ENCODE peak calls at places on chromosomes 4 and X, in nine cellular contexts. One of them, this sample, is unnamed.

GRCh38 chr4:102036619-102037376 is 246.3 kb downstream of the BANK1 start:
- DNase-seq in NCI-H510A: peak; percentile 42
- DNase-seq in AML-193: no peak
- DNase-seq in NCI-H1092: peak; percentile 20
- DNase-seq in amniotic stem cell: peak; percentile 46
- DNase-seq in HuH-7.5: no peak
- DNase-seq in occipital lobe: no peak
- DNase-seq in CD8-positive, alpha-beta memory T cell: no peak
- DNase-seq in WTC11: no peak
- DNase-seq in this sample: no peak

GRCh38 chrX:83759872-83760271 is 101.1 kb upstream of the CYLC1 start:
- DNase-seq in CD8-positive, alpha-beta memory T cell: no peak
- DNase-seq in HuH-7.5: no peak
- DNase-seq in occipital lobe: no peak
- DNase-seq in AML-193: peak; percentile 24
- DNase-seq in NCI-H1092: peak; percentile 32
- DNase-seq in NCI-H510A: no peak
- DNase-seq in amniotic stem cell: no peak
- DNase-seq in WTC11: no peak
- DNase-seq in this sample: no peak

GRCh38 chr4:6763330-6763851 is 19.1 kb upstream of the KIAA0232 start:
- DNase-seq in amniotic stem cell: no peak
- DNase-seq in CD8-positive, alpha-beta memory T cell: no peak
- DNase-seq in HuH-7.5: no peak
- DNase-seq in NCI-H1092: no peak
- DNase-seq in NCI-H510A: no peak
- DNase-seq in occipital lobe: no peak
- DNase-seq in AML-193: no peak
- DNase-seq in WTC11: no peak
- DNase-seq in this sample: no peak

GRCh38 chr4:30536231-30536630 is 183.9 kb upstream of the PCDH7 start:
- DNase-seq in NCI-H510A: no peak
- DNase-seq in NCI-H1092: no peak
- DNase-seq in occipital lobe: no peak
- DNase-seq in CD8-positive, alpha-beta memory T cell: no peak
- DNase-seq in WTC11: no peak
- DNase-seq in AML-193: no peak
- DNase-seq in HuH-7.5: no peak
- DNase-seq in amniotic stem cell: no peak
- DNase-seq in this sample: no peak

GRCh38 chr4:144489831-144490230 is 156.1 kb upstream of the HHIP start:
- DNase-seq in WTC11: no peak
- DNase-seq in NCI-H1092: no peak
- DNase-seq in HuH-7.5: no peak
- DNase-seq in occipital lobe: no peak
- DNase-seq in amniotic stem cell: no peak
- DNase-seq in AML-193: no peak
- DNase-seq in CD8-positive, alpha-beta memory T cell: no peak
- DNase-seq in NCI-H510A: no peak
- DNase-seq in this sample: no peak

GRCh38 chr4:42119916-42120315 is 32.5 kb downstream of the BEND4 start:
- DNase-seq in AML-193: no peak
- DNase-seq in amniotic stem cell: no peak
- DNase-seq in CD8-positive, alpha-beta memory T cell: no peak
- DNase-seq in WTC11: no peak
- DNase-seq in occipital lobe: no peak
- DNase-seq in NCI-H510A: no peak
- DNase-seq in HuH-7.5: no peak
- DNase-seq in NCI-H1092: no peak
- DNase-seq in this sample: no peak

GRCh38 chr4:109233585-109233984 is 68.9 kb downstream of the COL25A1 start:
- DNase-seq in amniotic stem cell: no peak
- DNase-seq in HuH-7.5: no peak
- DNase-seq in NCI-H510A: no peak
- DNase-seq in NCI-H1092: no peak
- DNase-seq in CD8-positive, alpha-beta memory T cell: no peak
- DNase-seq in occipital lobe: no peak
- DNase-seq in AML-193: no peak
- DNase-seq in WTC11: no peak
- DNase-seq in this sample: no peak

GRCh38 chrX:71995122-71995521 is 84.5 kb downstream of the NHSL2 start:
- DNase-seq in AML-193: no peak
- DNase-seq in WTC11: no peak
- DNase-seq in NCI-H510A: no peak
- DNase-seq in NCI-H1092: no peak
- DNase-seq in amniotic stem cell: no peak
- DNase-seq in CD8-positive, alpha-beta memory T cell: no peak
- DNase-seq in occipital lobe: no peak
- DNase-seq in HuH-7.5: no peak
- DNase-seq in this sample: no peak

GRCh38 chrX:30910124-30910860 is 21.2 kb upstream of the TAB3 start:
- DNase-seq in CD8-positive, alpha-beta memory T cell: peak; percentile 15
- DNase-seq in NCI-H510A: no peak
- DNase-seq in HuH-7.5: no peak
- DNase-seq in occipital lobe: no peak
- DNase-seq in AML-193: peak; percentile 6
- DNase-seq in amniotic stem cell: no peak
- DNase-seq in NCI-H1092: no peak
- DNase-seq in WTC11: no peak
- DNase-seq in this sample: no peak

GRCh38 chr4:47852121-47852520 is 14.3 kb upstream of the CORIN start:
- DNase-seq in AML-193: no peak
- DNase-seq in amniotic stem cell: no peak
- DNase-seq in WTC11: no peak
- DNase-seq in NCI-H1092: no peak
- DNase-seq in NCI-H510A: no peak
- DNase-seq in occipital lobe: no peak
- DNase-seq in CD8-positive, alpha-beta memory T cell: no peak
- DNase-seq in HuH-7.5: no peak
- DNase-seq in this sample: no peak

GRCh38 chr4:88827442-88827841 is 129.8 kb upstream of the NAP1L5 start:
- DNase-seq in occipital lobe: no peak
- DNase-seq in AML-193: no peak
- DNase-seq in amniotic stem cell: no peak
- DNase-seq in NCI-H510A: no peak
- DNase-seq in WTC11: no peak
- DNase-seq in HuH-7.5: no peak
- DNase-seq in CD8-positive, alpha-beta memory T cell: no peak
- DNase-seq in NCI-H1092: no peak
- DNase-seq in this sample: no peak

GRCh38 chr4:72489267-72489666 is 79.8 kb downstream of the ADAMTS3 start:
- DNase-seq in NCI-H1092: no peak
- DNase-seq in HuH-7.5: no peak
- DNase-seq in WTC11: no peak
- DNase-seq in NCI-H510A: no peak
- DNase-seq in AML-193: no peak
- DNase-seq in amniotic stem cell: no peak
- DNase-seq in CD8-positive, alpha-beta memory T cell: no peak
- DNase-seq in occipital lobe: no peak
- DNase-seq in this sample: no peak

GRCh38 chrX:48025561-48025960 is 18.8 kb downstream of the SPACA5 start:
- DNase-seq in NCI-H1092: peak; percentile 30
- DNase-seq in NCI-H510A: peak; percentile 11
- DNase-seq in CD8-positive, alpha-beta memory T cell: peak; percentile 45
- DNase-seq in HuH-7.5: no peak
- DNase-seq in AML-193: peak; percentile 33
- DNase-seq in occipital lobe: no peak
- DNase-seq in amniotic stem cell: no peak
- DNase-seq in WTC11: peak; percentile 35
- DNase-seq in this sample: no peak

GRCh38 chr4:53281438-53281837 is 84.4 kb downstream of the SCFD2 start:
- DNase-seq in NCI-H510A: no peak
- DNase-seq in NCI-H1092: no peak
- DNase-seq in HuH-7.5: no peak
- DNase-seq in occipital lobe: no peak
- DNase-seq in AML-193: no peak
- DNase-seq in amniotic stem cell: no peak
- DNase-seq in CD8-positive, alpha-beta memory T cell: no peak
- DNase-seq in WTC11: no peak
- DNase-seq in this sample: no peak

GRCh38 chr4:94961420-94961819 is 203.7 kb downstream of the BMPR1B start:
- DNase-seq in NCI-H510A: no peak
- DNase-seq in HuH-7.5: no peak
- DNase-seq in AML-193: no peak
- DNase-seq in occipital lobe: no peak
- DNase-seq in amniotic stem cell: no peak
- DNase-seq in NCI-H1092: no peak
- DNase-seq in WTC11: no peak
- DNase-seq in CD8-positive, alpha-beta memory T cell: no peak
- DNase-seq in this sample: no peak

GRCh38 chrX:122363112-122363511 is 821.0 kb upstream of the GRIA3 start:
- DNase-seq in NCI-H510A: no peak
- DNase-seq in NCI-H1092: no peak
- DNase-seq in WTC11: peak; percentile 17
- DNase-seq in occipital lobe: no peak
- DNase-seq in HuH-7.5: no peak
- DNase-seq in CD8-positive, alpha-beta memory T cell: no peak
- DNase-seq in amniotic stem cell: no peak
- DNase-seq in AML-193: no peak
- DNase-seq in this sample: no peak

GRCh38 chrX:109732319-109732779 is 708 bp downstream of the ACSL4 start:
- DNase-seq in HuH-7.5: no peak
- DNase-seq in AML-193: peak; percentile 14
- DNase-seq in amniotic stem cell: no peak
- DNase-seq in CD8-positive, alpha-beta memory T cell: peak; percentile 34
- DNase-seq in occipital lobe: no peak
- DNase-seq in NCI-H510A: no peak
- DNase-seq in NCI-H1092: no peak
- DNase-seq in WTC11: no peak
- DNase-seq in this sample: no peak

GRCh38 chr4:16195209-16195608 is 31.1 kb downstream of the TAPT1 start:
- DNase-seq in occipital lobe: no peak
- DNase-seq in amniotic stem cell: no peak
- DNase-seq in CD8-positive, alpha-beta memory T cell: no peak
- DNase-seq in WTC11: no peak
- DNase-seq in AML-193: no peak
- DNase-seq in NCI-H1092: no peak
- DNase-seq in HuH-7.5: no peak
- DNase-seq in NCI-H510A: no peak
- DNase-seq in this sample: no peak

GRCh38 chr4:86055898-86056297 is 304.0 kb downstream of the MAPK10 start:
- DNase-seq in CD8-positive, alpha-beta memory T cell: no peak
- DNase-seq in occipital lobe: no peak
- DNase-seq in AML-193: no peak
- DNase-seq in WTC11: no peak
- DNase-seq in amniotic stem cell: no peak
- DNase-seq in NCI-H510A: no peak
- DNase-seq in NCI-H1092: no peak
- DNase-seq in HuH-7.5: no peak
- DNase-seq in this sample: no peak

GRCh38 chr4:54017308-54017707 is 47.1 kb downstream of the CHIC2 start:
- DNase-seq in occipital lobe: no peak
- DNase-seq in amniotic stem cell: no peak
- DNase-seq in CD8-positive, alpha-beta memory T cell: no peak
- DNase-seq in NCI-H510A: no peak
- DNase-seq in NCI-H1092: no peak
- DNase-seq in HuH-7.5: no peak
- DNase-seq in AML-193: no peak
- DNase-seq in WTC11: no peak
- DNase-seq in this sample: no peak

GRCh38 chr4:683247-683897 is 5.6 kb downstream of the SLC49A3 start:
- DNase-seq in NCI-H510A: no peak
- DNase-seq in HuH-7.5: no peak
- DNase-seq in WTC11: no peak
- DNase-seq in amniotic stem cell: no peak
- DNase-seq in occipital lobe: no peak
- DNase-seq in CD8-positive, alpha-beta memory T cell: no peak
- DNase-seq in NCI-H1092: no peak
- DNase-seq in AML-193: no peak
- DNase-seq in this sample: no peak

GRCh38 chr4:139814285-139815015 is 148.8 kb downstream of the MGST2 start:
- DNase-seq in NCI-H510A: no peak
- DNase-seq in WTC11: no peak
- DNase-seq in AML-193: no peak
- DNase-seq in HuH-7.5: no peak
- DNase-seq in amniotic stem cell: no peak
- DNase-seq in occipital lobe: no peak
- DNase-seq in NCI-H1092: peak; percentile 55
- DNase-seq in CD8-positive, alpha-beta memory T cell: no peak
- DNase-seq in this sample: no peak

GRCh38 chr4:75180790-75181776 is 248.2 kb downstream of the PARM1 start:
- DNase-seq in NCI-H1092: no peak
- DNase-seq in AML-193: no peak
- DNase-seq in CD8-positive, alpha-beta memory T cell: no peak
- DNase-seq in occipital lobe: no peak
- DNase-seq in amniotic stem cell: no peak
- DNase-seq in HuH-7.5: no peak
- DNase-seq in WTC11: peak; percentile 26
- DNase-seq in NCI-H510A: no peak
- DNase-seq in this sample: no peak

GRCh38 chrX:153635788-153636668 is 11.0 kb upstream of the DUSP9 start:
- DNase-seq in NCI-H510A: no peak
- DNase-seq in occipital lobe: no peak
- DNase-seq in NCI-H1092: no peak
- DNase-seq in amniotic stem cell: no peak
- DNase-seq in AML-193: peak; percentile 19
- DNase-seq in HuH-7.5: peak; percentile 66
- DNase-seq in WTC11: peak; percentile 70
- DNase-seq in CD8-positive, alpha-beta memory T cell: no peak
- DNase-seq in this sample: peak; percentile 95

GRCh38 chr4:145623831-145624230 is 4.6 kb downstream of the MMAA start:
- DNase-seq in HuH-7.5: no peak
- DNase-seq in occipital lobe: no peak
- DNase-seq in AML-193: no peak
- DNase-seq in CD8-positive, alpha-beta memory T cell: no peak
- DNase-seq in amniotic stem cell: no peak
- DNase-seq in NCI-H1092: no peak
- DNase-seq in NCI-H510A: no peak
- DNase-seq in WTC11: no peak
- DNase-seq in this sample: no peak

GRCh38 chr4:37873383-37873782 is 17.5 kb upstream of the TBC1D1 start:
- DNase-seq in occipital lobe: no peak
- DNase-seq in amniotic stem cell: no peak
- DNase-seq in NCI-H1092: no peak
- DNase-seq in NCI-H510A: no peak
- DNase-seq in WTC11: no peak
- DNase-seq in CD8-positive, alpha-beta memory T cell: no peak
- DNase-seq in AML-193: peak; percentile 44
- DNase-seq in HuH-7.5: no peak
- DNase-seq in this sample: no peak

GRCh38 chr4:74428278-74428677 is 16.7 kb upstream of the AREG start:
- DNase-seq in amniotic stem cell: no peak
- DNase-seq in NCI-H510A: no peak
- DNase-seq in occipital lobe: no peak
- DNase-seq in AML-193: no peak
- DNase-seq in CD8-positive, alpha-beta memory T cell: no peak
- DNase-seq in HuH-7.5: no peak
- DNase-seq in NCI-H1092: no peak
- DNase-seq in WTC11: no peak
- DNase-seq in this sample: no peak

GRCh38 chrX:68978211-68978780 is 149.5 kb downstream of the EFNB1 start:
- DNase-seq in AML-193: no peak
- DNase-seq in NCI-H510A: no peak
- DNase-seq in NCI-H1092: no peak
- DNase-seq in HuH-7.5: no peak
- DNase-seq in CD8-positive, alpha-beta memory T cell: no peak
- DNase-seq in WTC11: peak; percentile 19
- DNase-seq in occipital lobe: no peak
- DNase-seq in amniotic stem cell: no peak
- DNase-seq in this sample: no peak

GRCh38 chr4:140691369-140691768 is 64.8 kb downstream of the TBC1D9 start:
- DNase-seq in HuH-7.5: no peak
- DNase-seq in WTC11: no peak
- DNase-seq in CD8-positive, alpha-beta memory T cell: no peak
- DNase-seq in NCI-H510A: no peak
- DNase-seq in NCI-H1092: no peak
- DNase-seq in amniotic stem cell: no peak
- DNase-seq in AML-193: no peak
- DNase-seq in occipital lobe: no peak
- DNase-seq in this sample: no peak

GRCh38 chrX:41982966-41983365 is 59.6 kb upstream of the CASK start:
- DNase-seq in WTC11: no peak
- DNase-seq in NCI-H1092: no peak
- DNase-seq in HuH-7.5: no peak
- DNase-seq in occipital lobe: no peak
- DNase-seq in NCI-H510A: no peak
- DNase-seq in AML-193: no peak
- DNase-seq in amniotic stem cell: no peak
- DNase-seq in CD8-positive, alpha-beta memory T cell: no peak
- DNase-seq in this sample: no peak